ENCODE peak calls at places on chromosomes 13 and 19, in six cellular contexts. Z is A549, I is GM23338, K is HL-60, F is Panc1, P is K562. V is an unnamed sample.
A peak's percentile ranks its signal among the peaks of the same experiment; 100 is the strongest.

GRCh38 chr19:45878043-45878794 is 7.7 kb downstream of the IRF2BP1 start:
- DNase-seq in Z (no peak), I (no peak), K (no peak), F (no peak), P (no peak), V (no peak)

GRCh38 chr19:3556978-3557460 is 367 bp downstream of the MFSD12 start:
- DNase-seq in Z (no peak), I (peak; percentile 51), K (no peak), F (no peak), P (peak; percentile 74), V (no peak)

GRCh38 chr19:49362048-49362925 is at the start of gene TEAD2:
- DNase-seq in Z (peak; percentile 55), I (peak; percentile 89), K (no peak), F (no peak), P (peak; percentile 80), V (no peak)

GRCh38 chr19:16041571-16042386 is 34.5 kb upstream of the TPM4 start:
- DNase-seq in Z (peak; percentile 59), I (peak; percentile 90), K (peak; percentile 77), F (peak; percentile 46), P (peak; percentile 94), V (peak; percentile 49)

GRCh38 chr19:38183227-38183914 is 40.7 kb downstream of the DPF1 start:
- DNase-seq in Z (no peak), I (peak; percentile 89), K (no peak), F (no peak), P (peak; percentile 88), V (no peak)

GRCh38 chr19:5058456-5059190 is 89.7 kb downstream of the KDM4B start:
- DNase-seq in Z (no peak), I (no peak), K (no peak), F (no peak), P (no peak), V (no peak)

GRCh38 chr19:50762554-50762953 is 7.7 kb upstream of the GPR32 start:
- DNase-seq in Z (no peak), I (no peak), K (no peak), F (no peak), P (no peak), V (no peak)

GRCh38 chr13:84997858-84998257 is 801.4 kb downstream of the SLITRK6 start:
- DNase-seq in Z (no peak), I (no peak), K (no peak), F (no peak), P (no peak), V (no peak)

GRCh38 chr19:48881741-48882657 is 9.8 kb downstream of the PPP1R15A start:
- DNase-seq in Z (peak; percentile 58), I (peak; percentile 90), K (peak; percentile 15), F (no peak), P (peak; percentile 57), V (no peak)

GRCh38 chr13:80048802-80049201 is 292.1 kb downstream of the SPRY2 start:
- DNase-seq in Z (peak; percentile 39), I (peak; percentile 38), K (peak; percentile 98), F (peak; percentile 85), P (peak; percentile 7), V (peak; percentile 13)

GRCh38 chr13:20773194-20774080 is at the start of gene EEF1AKMT1:
- DNase-seq in Z (peak; percentile 93), I (peak; percentile 95), K (peak; percentile 94), F (peak; percentile 25), P (peak; percentile 91), V (peak; percentile 83)

GRCh38 chr13:90448466-90449037 is 898.9 kb upstream of the MIR17HG start:
- DNase-seq in Z (no peak), I (no peak), K (no peak), F (no peak), P (no peak), V (no peak)

GRCh38 chr19:18317998-18318800 is 4.7 kb downstream of the LSM4 start:
- DNase-seq in Z (no peak), I (no peak), K (peak; percentile 84), F (no peak), P (peak; percentile 51), V (no peak)

GRCh38 chr13:40130871-40131636 is 475.6 kb downstream of the COG6 start:
- DNase-seq in Z (peak; percentile 70), I (no peak), K (no peak), F (no peak), P (no peak), V (peak; percentile 40)

GRCh38 chr19:50330365-50331078 is 1.3 kb upstream of the KCNC3 start:
- DNase-seq in Z (peak; percentile 87), I (peak; percentile 96), K (peak; percentile 4), F (no peak), P (peak; percentile 84), V (peak; percentile 53)

GRCh38 chr13:43085545-43085944 is 62.2 kb downstream of the DNAJC15 start:
- DNase-seq in Z (peak; percentile 20), I (peak; percentile 43), K (no peak), F (peak; percentile 0), P (peak; percentile 3), V (peak; percentile 16)

GRCh38 chr13:40792284-40793051 is 3.1 kb downstream of the SLC25A15 start:
- DNase-seq in Z (no peak), I (no peak), K (no peak), F (no peak), P (no peak), V (no peak)

GRCh38 chr13:95039415-95039814 is 261.8 kb downstream of the ABCC4 start:
- DNase-seq in Z (no peak), I (no peak), K (no peak), F (no peak), P (no peak), V (no peak)

GRCh38 chr19:54653181-54653809 is 9.5 kb upstream of the LILRB4 start:
- DNase-seq in Z (peak; percentile 52), I (peak; percentile 36), K (no peak), F (peak; percentile 17), P (peak; percentile 53), V (peak; percentile 31)

GRCh38 chr13:20772401-20773131 is 1.2 kb downstream of the EEF1AKMT1 start:
- DNase-seq in Z (no peak), I (no peak), K (peak; percentile 30), F (no peak), P (no peak), V (no peak)

GRCh38 chr13:112064222-112064621 is 2.7 kb upstream of the SOX1 start:
- DNase-seq in Z (no peak), I (no peak), K (no peak), F (no peak), P (no peak), V (no peak)

GRCh38 chr13:112067121-112067741 is at the start of gene SOX1:
- DNase-seq in Z (no peak), I (peak; percentile 73), K (no peak), F (no peak), P (no peak), V (no peak)

GRCh38 chr13:112065521-112065866 is 1.5 kb upstream of the SOX1 start:
- DNase-seq in Z (no peak), I (no peak), K (no peak), F (no peak), P (no peak), V (no peak)

GRCh38 chr13:112066624-112067004 is 335 bp upstream of the SOX1 start:
- DNase-seq in Z (no peak), I (peak; percentile 92), K (no peak), F (no peak), P (no peak), V (no peak)

DNA sequence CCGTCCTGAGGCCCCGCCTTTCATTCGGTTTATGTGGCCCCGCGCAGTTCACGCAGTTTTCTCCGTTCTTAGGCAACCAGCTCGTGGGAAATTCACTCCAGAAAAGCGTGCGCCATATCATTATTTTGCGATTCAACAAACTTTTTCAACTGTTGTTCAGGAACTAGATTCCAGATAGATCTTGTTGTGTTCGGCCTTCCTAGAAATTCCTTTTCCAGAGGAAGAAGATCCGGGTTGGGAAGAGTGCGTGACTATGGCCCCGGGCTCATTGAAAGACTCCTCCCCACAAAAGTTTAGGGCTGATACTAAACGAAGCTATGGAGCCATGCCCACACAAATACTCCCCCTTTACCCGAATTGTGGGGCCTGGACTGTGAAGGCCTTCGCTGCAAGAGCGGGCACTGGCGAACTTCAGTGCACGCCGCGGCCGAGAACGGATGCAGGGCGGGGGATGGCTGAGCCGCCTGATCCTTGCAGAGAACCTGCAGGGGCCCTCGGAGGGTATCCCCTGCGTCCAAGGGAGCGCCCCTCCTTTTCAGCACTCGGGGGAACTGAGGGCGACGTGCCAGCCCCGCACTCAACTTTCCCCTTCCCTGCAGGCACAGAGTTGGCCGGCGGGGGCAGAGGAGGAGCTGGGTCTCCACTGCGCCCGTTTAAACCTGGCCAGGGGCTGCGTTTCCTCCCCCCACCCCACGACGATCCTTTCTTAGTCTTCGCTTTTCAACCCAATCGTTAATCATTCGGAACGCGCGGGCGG is 904 bp upstream of the SOX1 start:
- DNase-seq in Z (no peak), I (peak; percentile 83), K (no peak), F (no peak), P (no peak), V (no peak)
- TF ChIP-seq REST in Z (no peak), I (no peak), K (no peak), F (no peak), P (no peak), V (no peak)

GRCh38 chr19:28419312-28419711 is 793.6 kb downstream of the UQCRFS1 start:
- DNase-seq in Z (no peak), I (no peak), K (no peak), F (no peak), P (no peak), V (no peak)

GRCh38 chr19:28416245-28416644 is 796.7 kb downstream of the UQCRFS1 start:
- DNase-seq in Z (no peak), I (no peak), K (no peak), F (no peak), P (no peak), V (no peak)

GRCh38 chr19:28409859-28410258 is 803.1 kb downstream of the UQCRFS1 start:
- DNase-seq in Z (no peak), I (no peak), K (no peak), F (no peak), P (no peak), V (no peak)

GRCh38 chr19:28414748-28415147 is 798.2 kb downstream of the UQCRFS1 start:
- DNase-seq in Z (no peak), I (no peak), K (no peak), F (no peak), P (no peak), V (no peak)
- TF ChIP-seq REST in Z (no peak), I (no peak), K (no peak), F (no peak), P (no peak), V (no peak)

DNA sequence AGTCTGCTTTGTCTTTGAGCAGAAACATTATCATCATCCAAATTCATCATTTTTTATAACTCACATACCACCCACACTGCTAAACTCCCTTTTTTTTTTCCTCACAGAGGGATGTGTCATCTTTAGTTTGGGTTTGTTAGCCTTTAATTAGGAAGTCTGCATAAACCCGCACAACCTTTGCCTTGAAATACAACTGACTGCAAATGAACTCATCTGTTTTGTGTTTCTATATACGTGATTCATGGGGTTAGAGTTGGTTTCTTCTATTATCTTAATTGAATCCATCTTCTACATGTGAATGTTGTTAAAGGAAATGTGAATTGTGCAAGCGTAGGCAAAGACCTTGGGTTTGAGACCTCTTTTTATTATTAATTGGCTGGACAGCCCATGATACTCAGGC is 102.7 kb downstream of the SLAIN1 start:
- DNase-seq in Z (no peak), I (no peak), K (no peak), F (no peak), P (no peak), V (no peak)
- TF ChIP-seq REST in Z (no peak), I (no peak), K (no peak), F (no peak), P (no peak), V (no peak)

DNA sequence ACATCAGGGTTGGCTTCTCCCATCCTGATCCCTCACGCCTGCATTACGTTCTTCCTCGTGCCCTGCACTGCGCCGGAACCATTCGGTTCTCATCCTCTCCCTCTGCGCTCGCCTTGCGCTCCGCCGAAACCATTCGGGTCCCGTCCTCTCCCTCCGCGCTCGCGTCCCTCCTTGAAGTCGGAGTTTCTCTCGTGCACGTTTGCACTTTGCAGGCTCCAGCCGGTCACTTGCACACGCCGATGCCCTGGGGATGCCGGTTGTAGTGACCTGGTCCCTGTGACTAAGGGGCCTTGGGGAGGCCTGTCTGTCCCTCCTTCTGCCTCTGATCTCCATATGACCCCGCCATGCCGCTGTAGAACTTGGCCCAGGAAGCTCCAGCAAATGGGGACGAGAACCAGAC is 265.8 kb downstream of the TEX29 start:
- DNase-seq in Z (no peak), I (no peak), K (no peak), F (no peak), P (no peak), V (no peak)
- TF ChIP-seq REST in Z (no peak), I (no peak), K (no peak), F (no peak), P (no peak), V (no peak)

V was measured in HCT116.